ENCODE peak calls at places on chromosomes 1 and 21, in seven cellular contexts. One of them, this sample, is unnamed.

GRCh38 chr1:13804240-13804633 is 104.2 kb downstream of the PRDM2 start:
- DNase-seq in ovary: no peak
- DNase-seq in IMR-90: no peak
- DNase-seq in A549: no peak
- DNase-seq in Peyer's patch: no peak
- DNase-seq in tibial nerve: no peak
- DNase-seq in stomach: no peak
- DNase-seq in this sample: no peak

GRCh38 chr1:91653183-91653582 is 152.5 kb downstream of the CDC7 start:
- DNase-seq in tibial nerve: no peak
- DNase-seq in stomach: no peak
- DNase-seq in A549: no peak
- DNase-seq in IMR-90: no peak
- DNase-seq in ovary: no peak
- DNase-seq in Peyer's patch: no peak
- DNase-seq in this sample: no peak

GRCh38 chr1:205266584-205267305 is 39.0 kb downstream of the TMCC2 start:
- DNase-seq in stomach: no peak
- DNase-seq in Peyer's patch: no peak
- DNase-seq in A549: no peak
- DNase-seq in ovary: no peak
- DNase-seq in tibial nerve: no peak
- DNase-seq in IMR-90: no peak
- DNase-seq in this sample: no peak

GRCh38 chr1:203692565-203693470 is 66.2 kb downstream of the ATP2B4 start:
- DNase-seq in Peyer's patch: peak; percentile 32
- DNase-seq in IMR-90: peak; percentile 96
- DNase-seq in ovary: peak; percentile 94
- DNase-seq in A549: peak; percentile 82
- DNase-seq in stomach: peak; percentile 65
- DNase-seq in tibial nerve: peak; percentile 85
- DNase-seq in this sample: peak; percentile 89

GRCh38 chr1:25881266-25881665 is 5.8 kb upstream of the PAQR7 start:
- DNase-seq in Peyer's patch: no peak
- DNase-seq in tibial nerve: no peak
- DNase-seq in IMR-90: no peak
- DNase-seq in stomach: no peak
- DNase-seq in A549: no peak
- DNase-seq in ovary: peak; percentile 41
- DNase-seq in this sample: no peak

GRCh38 chr1:75134656-75134938 is 409 bp downstream of the LHX8 start:
- DNase-seq in Peyer's patch: no peak
- DNase-seq in IMR-90: no peak
- DNase-seq in ovary: no peak
- DNase-seq in A549: no peak
- DNase-seq in tibial nerve: no peak
- DNase-seq in stomach: no peak
- DNase-seq in this sample: no peak

GRCh38 chr1:158155673-158156072 is 25.0 kb upstream of the CD1D start:
- DNase-seq in ovary: no peak
- DNase-seq in Peyer's patch: no peak
- DNase-seq in tibial nerve: no peak
- DNase-seq in stomach: no peak
- DNase-seq in IMR-90: no peak
- DNase-seq in A549: no peak
- DNase-seq in this sample: no peak

GRCh38 chr1:21117159-21117953 is 59.3 kb downstream of the EIF4G3 start:
- DNase-seq in IMR-90: no peak
- DNase-seq in stomach: no peak
- DNase-seq in Peyer's patch: no peak
- DNase-seq in A549: no peak
- DNase-seq in tibial nerve: no peak
- DNase-seq in ovary: no peak
- DNase-seq in this sample: no peak

GRCh38 chr1:156140879-156141707 is 12.3 kb upstream of the SEMA4A start:
- DNase-seq in stomach: no peak
- DNase-seq in Peyer's patch: no peak
- DNase-seq in A549: no peak
- DNase-seq in IMR-90: peak; percentile 48
- DNase-seq in tibial nerve: no peak
- DNase-seq in ovary: no peak
- DNase-seq in this sample: no peak

GRCh38 chr1:218299416-218299815 is 14.3 kb downstream of the RRP15 start:
- DNase-seq in Peyer's patch: no peak
- DNase-seq in IMR-90: peak; percentile 77
- DNase-seq in ovary: no peak
- DNase-seq in tibial nerve: no peak
- DNase-seq in stomach: no peak
- DNase-seq in A549: peak; percentile 62
- DNase-seq in this sample: no peak

GRCh38 chr1:228337031-228337564 is 69.5 kb downstream of the TRIM11 start:
- DNase-seq in IMR-90: no peak
- DNase-seq in stomach: no peak
- DNase-seq in tibial nerve: no peak
- DNase-seq in ovary: peak; percentile 28
- DNase-seq in A549: no peak
- DNase-seq in Peyer's patch: no peak
- DNase-seq in this sample: peak; percentile 3

GRCh38 chr1:158930504-158930903 is 848 bp upstream of the PYHIN1 start:
- DNase-seq in ovary: no peak
- DNase-seq in Peyer's patch: peak; percentile 69
- DNase-seq in A549: no peak
- DNase-seq in tibial nerve: no peak
- DNase-seq in stomach: no peak
- DNase-seq in IMR-90: no peak
- DNase-seq in this sample: no peak

GRCh38 chr1:218741852-218742251 is 396.7 kb downstream of the TGFB2 start:
- DNase-seq in A549: no peak
- DNase-seq in Peyer's patch: no peak
- DNase-seq in stomach: no peak
- DNase-seq in IMR-90: peak; percentile 41
- DNase-seq in tibial nerve: no peak
- DNase-seq in ovary: no peak
- DNase-seq in this sample: no peak

GRCh38 chr1:36352910-36353878 is 29.7 kb upstream of the EVA1B start:
- DNase-seq in stomach: no peak
- DNase-seq in A549: no peak
- DNase-seq in Peyer's patch: no peak
- DNase-seq in ovary: no peak
- DNase-seq in tibial nerve: no peak
- DNase-seq in IMR-90: peak; percentile 79
- DNase-seq in this sample: no peak

GRCh38 chr1:168476588-168477379 is 67.0 kb downstream of the XCL2 start:
- DNase-seq in ovary: no peak
- DNase-seq in stomach: no peak
- DNase-seq in IMR-90: no peak
- DNase-seq in Peyer's patch: no peak
- DNase-seq in A549: no peak
- DNase-seq in tibial nerve: no peak
- DNase-seq in this sample: no peak

GRCh38 chr1:91567583-91567982 is 66.9 kb downstream of the CDC7 start:
- DNase-seq in IMR-90: no peak
- DNase-seq in stomach: no peak
- DNase-seq in A549: no peak
- DNase-seq in tibial nerve: no peak
- DNase-seq in Peyer's patch: no peak
- DNase-seq in ovary: no peak
- DNase-seq in this sample: no peak

GRCh38 chr21:30408782-30409494 is 13.1 kb downstream of the KRTAP13-1 start:
- DNase-seq in stomach: peak; percentile 66
- DNase-seq in A549: peak; percentile 72
- DNase-seq in Peyer's patch: no peak
- DNase-seq in tibial nerve: no peak
- DNase-seq in ovary: no peak
- DNase-seq in IMR-90: no peak
- DNase-seq in this sample: peak; percentile 8

GRCh38 chr1:243979396-243979795 is 71.7 kb upstream of the ZBTB18 start:
- DNase-seq in A549: no peak
- DNase-seq in Peyer's patch: no peak
- DNase-seq in IMR-90: no peak
- DNase-seq in tibial nerve: no peak
- DNase-seq in stomach: no peak
- DNase-seq in ovary: no peak
- DNase-seq in this sample: no peak

GRCh38 chr1:243623831-243624230 is 226.2 kb downstream of the AKT3 start:
- DNase-seq in tibial nerve: no peak
- DNase-seq in Peyer's patch: no peak
- DNase-seq in ovary: no peak
- DNase-seq in stomach: no peak
- DNase-seq in IMR-90: peak; percentile 86
- DNase-seq in A549: no peak
- DNase-seq in this sample: no peak

GRCh38 chr1:63730211-63730610 is 43.6 kb upstream of the ROR1 start:
- DNase-seq in tibial nerve: no peak
- DNase-seq in ovary: no peak
- DNase-seq in IMR-90: no peak
- DNase-seq in A549: peak; percentile 71
- DNase-seq in Peyer's patch: no peak
- DNase-seq in stomach: no peak
- DNase-seq in this sample: no peak

GRCh38 chr1:151720974-151721787 is at the start of gene RIIAD1:
- DNase-seq in tibial nerve: peak; percentile 25
- DNase-seq in IMR-90: no peak
- DNase-seq in ovary: peak; percentile 67
- DNase-seq in Peyer's patch: peak; percentile 21
- DNase-seq in stomach: peak; percentile 41
- DNase-seq in A549: no peak
- DNase-seq in this sample: no peak

GRCh38 chr1:226702318-226702956 is 36.6 kb downstream of the ITPKB start:
- DNase-seq in Peyer's patch: no peak
- DNase-seq in IMR-90: peak; percentile 88
- DNase-seq in stomach: no peak
- DNase-seq in ovary: no peak
- DNase-seq in A549: no peak
- DNase-seq in tibial nerve: peak; percentile 71
- DNase-seq in this sample: peak; percentile 48

GRCh38 chr1:212255705-212256307 is 29.4 kb upstream of the PPP2R5A start:
- DNase-seq in A549: no peak
- DNase-seq in stomach: no peak
- DNase-seq in ovary: no peak
- DNase-seq in tibial nerve: no peak
- DNase-seq in Peyer's patch: peak; percentile 19
- DNase-seq in IMR-90: no peak
- DNase-seq in this sample: no peak

GRCh38 chr1:210321552-210321951 is 7.2 kb upstream of the HHAT start:
- DNase-seq in stomach: no peak
- DNase-seq in ovary: no peak
- DNase-seq in A549: no peak
- DNase-seq in tibial nerve: no peak
- DNase-seq in Peyer's patch: no peak
- DNase-seq in IMR-90: no peak
- DNase-seq in this sample: no peak

GRCh38 chr1:25123551-25123950 is 108.8 kb downstream of the SYF2 start:
- DNase-seq in ovary: no peak
- DNase-seq in Peyer's patch: no peak
- DNase-seq in tibial nerve: no peak
- DNase-seq in IMR-90: no peak
- DNase-seq in stomach: no peak
- DNase-seq in A549: no peak
- DNase-seq in this sample: no peak

GRCh38 chr1:69534829-69535228 is 32.9 kb upstream of the LRRC7 start:
- DNase-seq in A549: no peak
- DNase-seq in tibial nerve: no peak
- DNase-seq in stomach: no peak
- DNase-seq in ovary: no peak
- DNase-seq in Peyer's patch: no peak
- DNase-seq in IMR-90: no peak
- DNase-seq in this sample: no peak

GRCh38 chr1:64235133-64235532 is 31.7 kb downstream of the UBE2U start:
- DNase-seq in stomach: no peak
- DNase-seq in Peyer's patch: no peak
- DNase-seq in tibial nerve: no peak
- DNase-seq in ovary: no peak
- DNase-seq in A549: no peak
- DNase-seq in IMR-90: peak; percentile 12
- DNase-seq in this sample: no peak

GRCh38 chr1:234395297-234395696 is 22.0 kb downstream of the COA6 start:
- DNase-seq in A549: no peak
- DNase-seq in Peyer's patch: no peak
- DNase-seq in ovary: no peak
- DNase-seq in IMR-90: no peak
- DNase-seq in tibial nerve: no peak
- DNase-seq in stomach: no peak
- DNase-seq in this sample: no peak

GRCh38 chr1:215192306-215192705 is 109.8 kb downstream of the KCNK2 start:
- DNase-seq in IMR-90: peak; percentile 84
- DNase-seq in A549: no peak
- DNase-seq in tibial nerve: no peak
- DNase-seq in ovary: no peak
- DNase-seq in Peyer's patch: no peak
- DNase-seq in stomach: no peak
- DNase-seq in this sample: no peak

GRCh38 chr1:197972406-197972805 is 55.2 kb downstream of the LHX9 start:
- DNase-seq in tibial nerve: no peak
- DNase-seq in Peyer's patch: no peak
- DNase-seq in ovary: no peak
- DNase-seq in IMR-90: no peak
- DNase-seq in A549: no peak
- DNase-seq in stomach: no peak
- DNase-seq in this sample: no peak
- H3K4me3 ChIP-seq in tibial nerve: no peak overlapping the region
- H3K4me3 ChIP-seq in Peyer's patch: no peak overlapping the region
- H3K4me3 ChIP-seq in ovary: no peak overlapping the region
- H3K4me3 ChIP-seq in IMR-90: no peak overlapping the region
- H3K4me3 ChIP-seq in A549: no peak overlapping the region
- H3K4me3 ChIP-seq in stomach: no peak overlapping the region
- H3K4me3 ChIP-seq in this sample: no peak overlapping the region

GRCh38 chr1:55064071-55064581 is 24.8 kb downstream of the PCSK9 start:
- DNase-seq in stomach: no peak
- DNase-seq in Peyer's patch: no peak
- DNase-seq in IMR-90: no peak
- DNase-seq in ovary: peak; percentile 47
- DNase-seq in A549: no peak
- DNase-seq in tibial nerve: no peak
- DNase-seq in this sample: no peak
- TF ChIP-seq POLR2A in stomach: no peak
- TF ChIP-seq POLR2A in Peyer's patch: no peak
- TF ChIP-seq POLR2A in IMR-90: no peak
- TF ChIP-seq POLR2A in ovary: no peak
- TF ChIP-seq POLR2A in A549: no peak
- TF ChIP-seq POLR2A in tibial nerve: no peak
- TF ChIP-seq POLR2A in this sample: no peak

DNA sequence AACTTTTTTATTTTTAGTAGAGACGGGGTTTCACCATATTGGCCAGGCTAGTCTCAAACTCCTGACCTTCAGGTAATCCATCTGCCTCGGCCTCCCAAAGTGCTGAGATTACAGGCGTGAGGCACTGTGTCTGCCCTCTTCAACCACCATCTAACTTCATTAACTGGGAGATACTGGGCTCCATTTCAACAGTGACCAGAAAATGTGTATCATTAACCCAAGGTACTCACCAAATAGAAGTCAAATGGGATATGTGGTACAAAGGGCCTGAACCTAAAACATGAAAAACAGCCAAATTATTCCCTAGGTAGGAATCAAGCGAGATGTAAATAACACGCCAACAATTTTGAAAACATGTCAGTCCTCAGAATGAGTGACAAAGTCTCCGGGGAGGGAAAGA is 1.2 kb downstream of the ILF2 start:
- DNase-seq in stomach: no peak
- DNase-seq in A549: no peak
- DNase-seq in Peyer's patch: no peak
- DNase-seq in IMR-90: no peak
- DNase-seq in ovary: no peak
- DNase-seq in tibial nerve: no peak
- DNase-seq in this sample: no peak
- H3K4me3 ChIP-seq in stomach: peak overlapping the region; percentile 73
- H3K4me3 ChIP-seq in A549: peak overlapping the region; percentile 78
- H3K4me3 ChIP-seq in Peyer's patch: peak overlapping the region; percentile 67
- H3K4me3 ChIP-seq in IMR-90: peak overlapping the region; percentile 65
- H3K4me3 ChIP-seq in ovary: peak overlapping the region; percentile 71
- H3K4me3 ChIP-seq in tibial nerve: peak overlapping the region; percentile 92
- H3K4me3 ChIP-seq in this sample: no peak overlapping the region

GRCh38 chr1:184326278-184326677 is 60.6 kb upstream of the C1orf21 start:
- DNase-seq in A549: no peak
- DNase-seq in stomach: no peak
- DNase-seq in tibial nerve: no peak
- DNase-seq in ovary: no peak
- DNase-seq in IMR-90: no peak
- DNase-seq in Peyer's patch: no peak
- DNase-seq in this sample: no peak
- TF ChIP-seq POLR2A in A549: no peak
- TF ChIP-seq POLR2A in stomach: no peak
- TF ChIP-seq POLR2A in tibial nerve: no peak
- TF ChIP-seq POLR2A in ovary: no peak
- TF ChIP-seq POLR2A in IMR-90: no peak
- TF ChIP-seq POLR2A in Peyer's patch: no peak
- TF ChIP-seq POLR2A in this sample: no peak